ENCODE peak calls at places on chromosomes 6 and 20, in nine cellular contexts. One of them, this sample, is unnamed.
A peak's percentile ranks its signal among the peaks of the same experiment; 100 is the strongest.

GRCh38 chr6:43923376-43924221 is 153.6 kb downstream of the VEGFA start:
- DNase-seq in tibial artery: peak; percentile 57
- DNase-seq in transverse colon: no peak
- DNase-seq in mucosa of gallbladder: no peak
- DNase-seq in HEK293T: no peak
- DNase-seq in CD4-positive, CD25-positive, alpha-beta regulatory T cell: no peak
- DNase-seq in Daoy: peak; percentile 90
- DNase-seq in stimulated activated CD8-positive, alpha-beta memory T cell treated with anti-CD3 and anti-CD28 coated beads, Interleukin-12 subunit alpha, Interleukin-12 subunit beta, amount 100 ng/mL, for 4 hours: no peak
- DNase-seq in SIG-M5: no peak
- DNase-seq in this sample: no peak

GRCh38 chr6:109687271-109687721 is 3.7 kb downstream of the AK9 start:
- DNase-seq in tibial artery: no peak
- DNase-seq in transverse colon: no peak
- DNase-seq in mucosa of gallbladder: no peak
- DNase-seq in HEK293T: no peak
- DNase-seq in CD4-positive, CD25-positive, alpha-beta regulatory T cell: no peak
- DNase-seq in Daoy: peak; percentile 94
- DNase-seq in stimulated activated CD8-positive, alpha-beta memory T cell treated with anti-CD3 and anti-CD28 coated beads, Interleukin-12 subunit alpha, Interleukin-12 subunit beta, amount 100 ng/mL, for 4 hours: no peak
- DNase-seq in SIG-M5: peak; percentile 12
- DNase-seq in this sample: no peak

GRCh38 chr20:44664127-44664526 is 12.6 kb upstream of the ADA start:
- DNase-seq in tibial artery: no peak
- DNase-seq in transverse colon: no peak
- DNase-seq in mucosa of gallbladder: no peak
- DNase-seq in HEK293T: no peak
- DNase-seq in CD4-positive, CD25-positive, alpha-beta regulatory T cell: no peak
- DNase-seq in Daoy: no peak
- DNase-seq in stimulated activated CD8-positive, alpha-beta memory T cell treated with anti-CD3 and anti-CD28 coated beads, Interleukin-12 subunit alpha, Interleukin-12 subunit beta, amount 100 ng/mL, for 4 hours: no peak
- DNase-seq in SIG-M5: no peak
- DNase-seq in this sample: peak; percentile 29

GRCh38 chr20:56689318-56689717 is 60.2 kb downstream of the TFAP2C start:
- DNase-seq in tibial artery: no peak
- DNase-seq in transverse colon: no peak
- DNase-seq in mucosa of gallbladder: no peak
- DNase-seq in HEK293T: no peak
- DNase-seq in CD4-positive, CD25-positive, alpha-beta regulatory T cell: no peak
- DNase-seq in Daoy: peak; percentile 75
- DNase-seq in stimulated activated CD8-positive, alpha-beta memory T cell treated with anti-CD3 and anti-CD28 coated beads, Interleukin-12 subunit alpha, Interleukin-12 subunit beta, amount 100 ng/mL, for 4 hours: no peak
- DNase-seq in SIG-M5: no peak
- DNase-seq in this sample: peak; percentile 82

GRCh38 chr6:107864235-107864970 is 40.3 kb upstream of the SCML4 start:
- DNase-seq in tibial artery: no peak
- DNase-seq in transverse colon: no peak
- DNase-seq in mucosa of gallbladder: no peak
- DNase-seq in HEK293T: no peak
- DNase-seq in CD4-positive, CD25-positive, alpha-beta regulatory T cell: no peak
- DNase-seq in Daoy: no peak
- DNase-seq in stimulated activated CD8-positive, alpha-beta memory T cell treated with anti-CD3 and anti-CD28 coated beads, Interleukin-12 subunit alpha, Interleukin-12 subunit beta, amount 100 ng/mL, for 4 hours: no peak
- DNase-seq in SIG-M5: no peak
- DNase-seq in this sample: no peak

GRCh38 chr20:7897965-7898364 is 42.3 kb downstream of the HAO1 start:
- DNase-seq in tibial artery: no peak
- DNase-seq in transverse colon: no peak
- DNase-seq in mucosa of gallbladder: no peak
- DNase-seq in HEK293T: no peak
- DNase-seq in CD4-positive, CD25-positive, alpha-beta regulatory T cell: no peak
- DNase-seq in Daoy: no peak
- DNase-seq in stimulated activated CD8-positive, alpha-beta memory T cell treated with anti-CD3 and anti-CD28 coated beads, Interleukin-12 subunit alpha, Interleukin-12 subunit beta, amount 100 ng/mL, for 4 hours: no peak
- DNase-seq in SIG-M5: no peak
- DNase-seq in this sample: no peak

GRCh38 chr6:30836431-30836866 is 47.9 kb upstream of the DDR1 start:
- DNase-seq in tibial artery: peak; percentile 84
- DNase-seq in transverse colon: no peak
- DNase-seq in mucosa of gallbladder: no peak
- DNase-seq in HEK293T: no peak
- DNase-seq in CD4-positive, CD25-positive, alpha-beta regulatory T cell: no peak
- DNase-seq in Daoy: peak; percentile 39
- DNase-seq in stimulated activated CD8-positive, alpha-beta memory T cell treated with anti-CD3 and anti-CD28 coated beads, Interleukin-12 subunit alpha, Interleukin-12 subunit beta, amount 100 ng/mL, for 4 hours: no peak
- DNase-seq in SIG-M5: no peak
- DNase-seq in this sample: peak; percentile 81

GRCh38 chr6:63573899-63574553 is 1.7 kb downstream of the LOC128125822 start:
- DNase-seq in tibial artery: no peak
- DNase-seq in transverse colon: peak; percentile 57
- DNase-seq in mucosa of gallbladder: peak; percentile 24
- DNase-seq in HEK293T: peak; percentile 57
- DNase-seq in CD4-positive, CD25-positive, alpha-beta regulatory T cell: peak; percentile 68
- DNase-seq in Daoy: peak; percentile 44
- DNase-seq in stimulated activated CD8-positive, alpha-beta memory T cell treated with anti-CD3 and anti-CD28 coated beads, Interleukin-12 subunit alpha, Interleukin-12 subunit beta, amount 100 ng/mL, for 4 hours: no peak
- DNase-seq in SIG-M5: no peak
- DNase-seq in this sample: peak; percentile 54

GRCh38 chr6:41591859-41592502 is 45.8 kb downstream of the FOXP4 start:
- DNase-seq in tibial artery: peak; percentile 88
- DNase-seq in transverse colon: peak; percentile 77
- DNase-seq in mucosa of gallbladder: peak; percentile 73
- DNase-seq in HEK293T: peak; percentile 85
- DNase-seq in CD4-positive, CD25-positive, alpha-beta regulatory T cell: peak; percentile 65
- DNase-seq in Daoy: peak; percentile 68
- DNase-seq in stimulated activated CD8-positive, alpha-beta memory T cell treated with anti-CD3 and anti-CD28 coated beads, Interleukin-12 subunit alpha, Interleukin-12 subunit beta, amount 100 ng/mL, for 4 hours: peak; percentile 53
- DNase-seq in SIG-M5: no peak
- DNase-seq in this sample: peak; percentile 33

GRCh38 chr6:57089687-57090457 is at the start of gene ZNF451:
- DNase-seq in tibial artery: peak; percentile 99
- DNase-seq in transverse colon: peak; percentile 99
- DNase-seq in mucosa of gallbladder: peak; percentile 98
- DNase-seq in HEK293T: peak; percentile 90
- DNase-seq in CD4-positive, CD25-positive, alpha-beta regulatory T cell: peak; percentile 97
- DNase-seq in Daoy: peak; percentile 99
- DNase-seq in stimulated activated CD8-positive, alpha-beta memory T cell treated with anti-CD3 and anti-CD28 coated beads, Interleukin-12 subunit alpha, Interleukin-12 subunit beta, amount 100 ng/mL, for 4 hours: peak; percentile 95
- DNase-seq in SIG-M5: peak; percentile 75
- DNase-seq in this sample: peak; percentile 96

GRCh38 chr6:31927242-31927867 is at the start of gene C2:
- DNase-seq in tibial artery: no peak
- DNase-seq in transverse colon: no peak
- DNase-seq in mucosa of gallbladder: no peak
- DNase-seq in HEK293T: no peak
- DNase-seq in CD4-positive, CD25-positive, alpha-beta regulatory T cell: no peak
- DNase-seq in Daoy: no peak
- DNase-seq in stimulated activated CD8-positive, alpha-beta memory T cell treated with anti-CD3 and anti-CD28 coated beads, Interleukin-12 subunit alpha, Interleukin-12 subunit beta, amount 100 ng/mL, for 4 hours: no peak
- DNase-seq in SIG-M5: no peak
- DNase-seq in this sample: no peak

GRCh38 chr6:116761779-116762178 is 3.7 kb downstream of the FAM162B start:
- DNase-seq in tibial artery: no peak
- DNase-seq in transverse colon: no peak
- DNase-seq in mucosa of gallbladder: no peak
- DNase-seq in HEK293T: no peak
- DNase-seq in CD4-positive, CD25-positive, alpha-beta regulatory T cell: no peak
- DNase-seq in Daoy: no peak
- DNase-seq in stimulated activated CD8-positive, alpha-beta memory T cell treated with anti-CD3 and anti-CD28 coated beads, Interleukin-12 subunit alpha, Interleukin-12 subunit beta, amount 100 ng/mL, for 4 hours: no peak
- DNase-seq in SIG-M5: no peak
- DNase-seq in this sample: no peak

GRCh38 chr20:32315399-32315798 is 37.9 kb downstream of the KIF3B start:
- DNase-seq in tibial artery: no peak
- DNase-seq in transverse colon: no peak
- DNase-seq in mucosa of gallbladder: no peak
- DNase-seq in HEK293T: no peak
- DNase-seq in CD4-positive, CD25-positive, alpha-beta regulatory T cell: no peak
- DNase-seq in Daoy: no peak
- DNase-seq in stimulated activated CD8-positive, alpha-beta memory T cell treated with anti-CD3 and anti-CD28 coated beads, Interleukin-12 subunit alpha, Interleukin-12 subunit beta, amount 100 ng/mL, for 4 hours: no peak
- DNase-seq in SIG-M5: no peak
- DNase-seq in this sample: no peak

GRCh38 chr20:20546402-20546801 is 166.0 kb downstream of the RALGAPA2 start:
- DNase-seq in tibial artery: no peak
- DNase-seq in transverse colon: no peak
- DNase-seq in mucosa of gallbladder: no peak
- DNase-seq in HEK293T: no peak
- DNase-seq in CD4-positive, CD25-positive, alpha-beta regulatory T cell: no peak
- DNase-seq in Daoy: no peak
- DNase-seq in stimulated activated CD8-positive, alpha-beta memory T cell treated with anti-CD3 and anti-CD28 coated beads, Interleukin-12 subunit alpha, Interleukin-12 subunit beta, amount 100 ng/mL, for 4 hours: no peak
- DNase-seq in SIG-M5: no peak
- DNase-seq in this sample: no peak

GRCh38 chr20:18225652-18226051 is 62.7 kb upstream of the ZNF133 start:
- DNase-seq in tibial artery: no peak
- DNase-seq in transverse colon: no peak
- DNase-seq in mucosa of gallbladder: no peak
- DNase-seq in HEK293T: no peak
- DNase-seq in CD4-positive, CD25-positive, alpha-beta regulatory T cell: no peak
- DNase-seq in Daoy: no peak
- DNase-seq in stimulated activated CD8-positive, alpha-beta memory T cell treated with anti-CD3 and anti-CD28 coated beads, Interleukin-12 subunit alpha, Interleukin-12 subunit beta, amount 100 ng/mL, for 4 hours: no peak
- DNase-seq in SIG-M5: no peak
- DNase-seq in this sample: no peak

GRCh38 chr20:32004963-32005362 is 5.3 kb upstream of the CCM2L start:
- DNase-seq in tibial artery: no peak
- DNase-seq in transverse colon: no peak
- DNase-seq in mucosa of gallbladder: no peak
- DNase-seq in HEK293T: no peak
- DNase-seq in CD4-positive, CD25-positive, alpha-beta regulatory T cell: no peak
- DNase-seq in Daoy: no peak
- DNase-seq in stimulated activated CD8-positive, alpha-beta memory T cell treated with anti-CD3 and anti-CD28 coated beads, Interleukin-12 subunit alpha, Interleukin-12 subunit beta, amount 100 ng/mL, for 4 hours: no peak
- DNase-seq in SIG-M5: no peak
- DNase-seq in this sample: no peak

GRCh38 chr6:37103169-37104039 is 66.5 kb upstream of the PIM1 start:
- DNase-seq in tibial artery: peak; percentile 71
- DNase-seq in transverse colon: peak; percentile 93
- DNase-seq in mucosa of gallbladder: peak; percentile 88
- DNase-seq in HEK293T: no peak
- DNase-seq in CD4-positive, CD25-positive, alpha-beta regulatory T cell: no peak
- DNase-seq in Daoy: peak; percentile 61
- DNase-seq in stimulated activated CD8-positive, alpha-beta memory T cell treated with anti-CD3 and anti-CD28 coated beads, Interleukin-12 subunit alpha, Interleukin-12 subunit beta, amount 100 ng/mL, for 4 hours: no peak
- DNase-seq in SIG-M5: no peak
- DNase-seq in this sample: peak; percentile 21

GRCh38 chr20:47493954-47494293 is 7.8 kb upstream of the NCOA3 start:
- DNase-seq in tibial artery: no peak
- DNase-seq in transverse colon: no peak
- DNase-seq in mucosa of gallbladder: peak; percentile 36
- DNase-seq in HEK293T: no peak
- DNase-seq in CD4-positive, CD25-positive, alpha-beta regulatory T cell: no peak
- DNase-seq in Daoy: no peak
- DNase-seq in stimulated activated CD8-positive, alpha-beta memory T cell treated with anti-CD3 and anti-CD28 coated beads, Interleukin-12 subunit alpha, Interleukin-12 subunit beta, amount 100 ng/mL, for 4 hours: no peak
- DNase-seq in SIG-M5: no peak
- DNase-seq in this sample: peak; percentile 96

GRCh38 chr6:135014353-135014832 is 40.2 kb downstream of the HBS1L start:
- DNase-seq in tibial artery: no peak
- DNase-seq in transverse colon: no peak
- DNase-seq in mucosa of gallbladder: no peak
- DNase-seq in HEK293T: no peak
- DNase-seq in CD4-positive, CD25-positive, alpha-beta regulatory T cell: peak; percentile 89
- DNase-seq in Daoy: no peak
- DNase-seq in stimulated activated CD8-positive, alpha-beta memory T cell treated with anti-CD3 and anti-CD28 coated beads, Interleukin-12 subunit alpha, Interleukin-12 subunit beta, amount 100 ng/mL, for 4 hours: no peak
- DNase-seq in SIG-M5: no peak
- DNase-seq in this sample: no peak

GRCh38 chr20:7585126-7585679 is 355.1 kb downstream of the HAO1 start:
- DNase-seq in tibial artery: no peak
- DNase-seq in transverse colon: no peak
- DNase-seq in mucosa of gallbladder: peak; percentile 48
- DNase-seq in HEK293T: no peak
- DNase-seq in CD4-positive, CD25-positive, alpha-beta regulatory T cell: no peak
- DNase-seq in Daoy: no peak
- DNase-seq in stimulated activated CD8-positive, alpha-beta memory T cell treated with anti-CD3 and anti-CD28 coated beads, Interleukin-12 subunit alpha, Interleukin-12 subunit beta, amount 100 ng/mL, for 4 hours: no peak
- DNase-seq in SIG-M5: no peak
- DNase-seq in this sample: no peak

GRCh38 chr6:111793711-111794111 is 79.5 kb downstream of the FYN start:
- DNase-seq in tibial artery: no peak
- DNase-seq in transverse colon: peak; percentile 44
- DNase-seq in mucosa of gallbladder: no peak
- DNase-seq in HEK293T: no peak
- DNase-seq in CD4-positive, CD25-positive, alpha-beta regulatory T cell: peak; percentile 74
- DNase-seq in Daoy: no peak
- DNase-seq in stimulated activated CD8-positive, alpha-beta memory T cell treated with anti-CD3 and anti-CD28 coated beads, Interleukin-12 subunit alpha, Interleukin-12 subunit beta, amount 100 ng/mL, for 4 hours: no peak
- DNase-seq in SIG-M5: no peak
- DNase-seq in this sample: no peak

GRCh38 chr6:137928286-137928685 is 61.2 kb downstream of the TNFAIP3 start:
- DNase-seq in tibial artery: no peak
- DNase-seq in transverse colon: no peak
- DNase-seq in mucosa of gallbladder: no peak
- DNase-seq in HEK293T: no peak
- DNase-seq in CD4-positive, CD25-positive, alpha-beta regulatory T cell: no peak
- DNase-seq in Daoy: no peak
- DNase-seq in stimulated activated CD8-positive, alpha-beta memory T cell treated with anti-CD3 and anti-CD28 coated beads, Interleukin-12 subunit alpha, Interleukin-12 subunit beta, amount 100 ng/mL, for 4 hours: no peak
- DNase-seq in SIG-M5: no peak
- DNase-seq in this sample: no peak

GRCh38 chr6:24743944-24744335 is 25.0 kb upstream of the C6orf62 start:
- DNase-seq in tibial artery: no peak
- DNase-seq in transverse colon: no peak
- DNase-seq in mucosa of gallbladder: no peak
- DNase-seq in HEK293T: no peak
- DNase-seq in CD4-positive, CD25-positive, alpha-beta regulatory T cell: no peak
- DNase-seq in Daoy: no peak
- DNase-seq in stimulated activated CD8-positive, alpha-beta memory T cell treated with anti-CD3 and anti-CD28 coated beads, Interleukin-12 subunit alpha, Interleukin-12 subunit beta, amount 100 ng/mL, for 4 hours: no peak
- DNase-seq in SIG-M5: peak; percentile 41
- DNase-seq in this sample: no peak

GRCh38 chr6:169160091-169160854 is 93.4 kb downstream of the THBS2 start:
- DNase-seq in tibial artery: peak; percentile 70
- DNase-seq in transverse colon: no peak
- DNase-seq in mucosa of gallbladder: no peak
- DNase-seq in HEK293T: no peak
- DNase-seq in CD4-positive, CD25-positive, alpha-beta regulatory T cell: no peak
- DNase-seq in Daoy: no peak
- DNase-seq in stimulated activated CD8-positive, alpha-beta memory T cell treated with anti-CD3 and anti-CD28 coated beads, Interleukin-12 subunit alpha, Interleukin-12 subunit beta, amount 100 ng/mL, for 4 hours: no peak
- DNase-seq in SIG-M5: no peak
- DNase-seq in this sample: no peak

GRCh38 chr6:43687437-43688347 is at the start of gene MRPS18A:
- DNase-seq in tibial artery: peak; percentile 88
- DNase-seq in transverse colon: peak; percentile 91
- DNase-seq in mucosa of gallbladder: peak; percentile 84
- DNase-seq in HEK293T: peak; percentile 87
- DNase-seq in CD4-positive, CD25-positive, alpha-beta regulatory T cell: peak; percentile 86
- DNase-seq in Daoy: peak; percentile 89
- DNase-seq in stimulated activated CD8-positive, alpha-beta memory T cell treated with anti-CD3 and anti-CD28 coated beads, Interleukin-12 subunit alpha, Interleukin-12 subunit beta, amount 100 ng/mL, for 4 hours: peak; percentile 65
- DNase-seq in SIG-M5: no peak
- DNase-seq in this sample: peak; percentile 93

GRCh38 chr6:107730106-107730505 is 94.0 kb downstream of the SCML4 start:
- DNase-seq in tibial artery: no peak
- DNase-seq in transverse colon: peak; percentile 22
- DNase-seq in mucosa of gallbladder: no peak
- DNase-seq in HEK293T: no peak
- DNase-seq in CD4-positive, CD25-positive, alpha-beta regulatory T cell: no peak
- DNase-seq in Daoy: no peak
- DNase-seq in stimulated activated CD8-positive, alpha-beta memory T cell treated with anti-CD3 and anti-CD28 coated beads, Interleukin-12 subunit alpha, Interleukin-12 subunit beta, amount 100 ng/mL, for 4 hours: no peak
- DNase-seq in SIG-M5: no peak
- DNase-seq in this sample: no peak

GRCh38 chr20:56202493-56203077 is 45.9 kb upstream of the MC3R start:
- DNase-seq in tibial artery: no peak
- DNase-seq in transverse colon: no peak
- DNase-seq in mucosa of gallbladder: no peak
- DNase-seq in HEK293T: no peak
- DNase-seq in CD4-positive, CD25-positive, alpha-beta regulatory T cell: no peak
- DNase-seq in Daoy: no peak
- DNase-seq in stimulated activated CD8-positive, alpha-beta memory T cell treated with anti-CD3 and anti-CD28 coated beads, Interleukin-12 subunit alpha, Interleukin-12 subunit beta, amount 100 ng/mL, for 4 hours: no peak
- DNase-seq in SIG-M5: no peak
- DNase-seq in this sample: peak; percentile 60

GRCh38 chr6:6790891-6791290 is 202.4 kb downstream of the LY86 start:
- DNase-seq in tibial artery: no peak
- DNase-seq in transverse colon: peak; percentile 32
- DNase-seq in mucosa of gallbladder: no peak
- DNase-seq in HEK293T: no peak
- DNase-seq in CD4-positive, CD25-positive, alpha-beta regulatory T cell: no peak
- DNase-seq in Daoy: peak; percentile 93
- DNase-seq in stimulated activated CD8-positive, alpha-beta memory T cell treated with anti-CD3 and anti-CD28 coated beads, Interleukin-12 subunit alpha, Interleukin-12 subunit beta, amount 100 ng/mL, for 4 hours: no peak
- DNase-seq in SIG-M5: no peak
- DNase-seq in this sample: no peak

GRCh38 chr6:145704153-145704781 is 31.1 kb downstream of the EPM2A start:
- DNase-seq in tibial artery: no peak
- DNase-seq in transverse colon: no peak
- DNase-seq in mucosa of gallbladder: no peak
- DNase-seq in HEK293T: no peak
- DNase-seq in CD4-positive, CD25-positive, alpha-beta regulatory T cell: peak; percentile 4
- DNase-seq in Daoy: no peak
- DNase-seq in stimulated activated CD8-positive, alpha-beta memory T cell treated with anti-CD3 and anti-CD28 coated beads, Interleukin-12 subunit alpha, Interleukin-12 subunit beta, amount 100 ng/mL, for 4 hours: no peak
- DNase-seq in SIG-M5: no peak
- DNase-seq in this sample: peak; percentile 40

This sample was measured in trophoblast cell.